ENCODE peak calls at places on chromosomes 6 and 20, in eight cellular contexts. One of them, this sample, is unnamed.

GRCh38 chr6:38776515-38776914 is 61.4 kb downstream of the DNAH8 start:
- DNase-seq in activated T-cell treated with anti-CD3 and anti-CD28 coated beads, Interleukin-2, amount 50 U/mL, for 1 hour: no peak
- DNase-seq in stimulated activated CD8-positive, alpha-beta memory T cell treated with anti-CD3 and anti-CD28 coated beads, Interleukin-7, amount 100 ng/mL, for 48 hours: no peak
- DNase-seq in NCI-H1105: no peak
- DNase-seq in AG08395: peak
- DNase-seq in stimulated activated naive B cell treated with anti-CD40 and anti-IgM and Interleukin-4, amounts not matched to agents 10 μg/mL and 1 μg/mL and 100 μg/mL, for 72 hours: no peak
- DNase-seq in T-cell: no peak
- DNase-seq in fibroblast of the aortic adventitia: peak
- DNase-seq in this sample: no peak

GRCh38 chr6:41092421-41093140 is 19.8 kb downstream of the NFYA start:
- DNase-seq in activated T-cell treated with anti-CD3 and anti-CD28 coated beads, Interleukin-2, amount 50 U/mL, for 1 hour: no peak
- DNase-seq in stimulated activated CD8-positive, alpha-beta memory T cell treated with anti-CD3 and anti-CD28 coated beads, Interleukin-7, amount 100 ng/mL, for 48 hours: no peak
- DNase-seq in NCI-H1105: no peak
- DNase-seq in AG08395: peak
- DNase-seq in stimulated activated naive B cell treated with anti-CD40 and anti-IgM and Interleukin-4, amounts not matched to agents 10 μg/mL and 1 μg/mL and 100 μg/mL, for 72 hours: no peak
- DNase-seq in T-cell: no peak
- DNase-seq in fibroblast of the aortic adventitia: peak
- DNase-seq in this sample: peak

GRCh38 chr20:22346716-22347115 is 237.7 kb downstream of the FOXA2 start:
- DNase-seq in activated T-cell treated with anti-CD3 and anti-CD28 coated beads, Interleukin-2, amount 50 U/mL, for 1 hour: no peak
- DNase-seq in stimulated activated CD8-positive, alpha-beta memory T cell treated with anti-CD3 and anti-CD28 coated beads, Interleukin-7, amount 100 ng/mL, for 48 hours: no peak
- DNase-seq in NCI-H1105: no peak
- DNase-seq in AG08395: no peak
- DNase-seq in stimulated activated naive B cell treated with anti-CD40 and anti-IgM and Interleukin-4, amounts not matched to agents 10 μg/mL and 1 μg/mL and 100 μg/mL, for 72 hours: no peak
- DNase-seq in T-cell: no peak
- DNase-seq in fibroblast of the aortic adventitia: no peak
- DNase-seq in this sample: no peak

GRCh38 chr6:17226269-17226668 is 54.9 kb upstream of the RBM24 start:
- DNase-seq in activated T-cell treated with anti-CD3 and anti-CD28 coated beads, Interleukin-2, amount 50 U/mL, for 1 hour: no peak
- DNase-seq in stimulated activated CD8-positive, alpha-beta memory T cell treated with anti-CD3 and anti-CD28 coated beads, Interleukin-7, amount 100 ng/mL, for 48 hours: no peak
- DNase-seq in NCI-H1105: no peak
- DNase-seq in AG08395: no peak
- DNase-seq in stimulated activated naive B cell treated with anti-CD40 and anti-IgM and Interleukin-4, amounts not matched to agents 10 μg/mL and 1 μg/mL and 100 μg/mL, for 72 hours: no peak
- DNase-seq in T-cell: no peak
- DNase-seq in fibroblast of the aortic adventitia: no peak
- DNase-seq in this sample: no peak

GRCh38 chr6:122400121-122400450 is 634 bp downstream of the HSF2 start:
- DNase-seq in activated T-cell treated with anti-CD3 and anti-CD28 coated beads, Interleukin-2, amount 50 U/mL, for 1 hour: no peak
- DNase-seq in stimulated activated CD8-positive, alpha-beta memory T cell treated with anti-CD3 and anti-CD28 coated beads, Interleukin-7, amount 100 ng/mL, for 48 hours: no peak
- DNase-seq in NCI-H1105: no peak
- DNase-seq in AG08395: peak
- DNase-seq in stimulated activated naive B cell treated with anti-CD40 and anti-IgM and Interleukin-4, amounts not matched to agents 10 μg/mL and 1 μg/mL and 100 μg/mL, for 72 hours: no peak
- DNase-seq in T-cell: peak
- DNase-seq in fibroblast of the aortic adventitia: peak
- DNase-seq in this sample: no peak

GRCh38 chr20:41170386-41171105 is 33.2 kb downstream of the PLCG1 start:
- DNase-seq in activated T-cell treated with anti-CD3 and anti-CD28 coated beads, Interleukin-2, amount 50 U/mL, for 1 hour: peak
- DNase-seq in stimulated activated CD8-positive, alpha-beta memory T cell treated with anti-CD3 and anti-CD28 coated beads, Interleukin-7, amount 100 ng/mL, for 48 hours: no peak
- DNase-seq in NCI-H1105: no peak
- DNase-seq in AG08395: no peak
- DNase-seq in stimulated activated naive B cell treated with anti-CD40 and anti-IgM and Interleukin-4, amounts not matched to agents 10 μg/mL and 1 μg/mL and 100 μg/mL, for 72 hours: no peak
- DNase-seq in T-cell: no peak
- DNase-seq in fibroblast of the aortic adventitia: no peak
- DNase-seq in this sample: no peak

GRCh38 chr6:34414999-34415858 is 10.6 kb downstream of the RPS10 start:
- DNase-seq in activated T-cell treated with anti-CD3 and anti-CD28 coated beads, Interleukin-2, amount 50 U/mL, for 1 hour: no peak
- DNase-seq in stimulated activated CD8-positive, alpha-beta memory T cell treated with anti-CD3 and anti-CD28 coated beads, Interleukin-7, amount 100 ng/mL, for 48 hours: no peak
- DNase-seq in NCI-H1105: peak
- DNase-seq in AG08395: peak
- DNase-seq in stimulated activated naive B cell treated with anti-CD40 and anti-IgM and Interleukin-4, amounts not matched to agents 10 μg/mL and 1 μg/mL and 100 μg/mL, for 72 hours: no peak
- DNase-seq in T-cell: peak
- DNase-seq in fibroblast of the aortic adventitia: peak
- DNase-seq in this sample: peak

GRCh38 chr6:108903796-108904195 is 55.6 kb downstream of the ARMC2 start:
- DNase-seq in activated T-cell treated with anti-CD3 and anti-CD28 coated beads, Interleukin-2, amount 50 U/mL, for 1 hour: no peak
- DNase-seq in stimulated activated CD8-positive, alpha-beta memory T cell treated with anti-CD3 and anti-CD28 coated beads, Interleukin-7, amount 100 ng/mL, for 48 hours: no peak
- DNase-seq in NCI-H1105: no peak
- DNase-seq in AG08395: no peak
- DNase-seq in stimulated activated naive B cell treated with anti-CD40 and anti-IgM and Interleukin-4, amounts not matched to agents 10 μg/mL and 1 μg/mL and 100 μg/mL, for 72 hours: no peak
- DNase-seq in T-cell: no peak
- DNase-seq in fibroblast of the aortic adventitia: no peak
- DNase-seq in this sample: no peak

GRCh38 chr20:7765221-7765620 is 175.0 kb downstream of the HAO1 start:
- DNase-seq in activated T-cell treated with anti-CD3 and anti-CD28 coated beads, Interleukin-2, amount 50 U/mL, for 1 hour: no peak
- DNase-seq in stimulated activated CD8-positive, alpha-beta memory T cell treated with anti-CD3 and anti-CD28 coated beads, Interleukin-7, amount 100 ng/mL, for 48 hours: no peak
- DNase-seq in NCI-H1105: no peak
- DNase-seq in AG08395: no peak
- DNase-seq in stimulated activated naive B cell treated with anti-CD40 and anti-IgM and Interleukin-4, amounts not matched to agents 10 μg/mL and 1 μg/mL and 100 μg/mL, for 72 hours: no peak
- DNase-seq in T-cell: no peak
- DNase-seq in fibroblast of the aortic adventitia: no peak
- DNase-seq in this sample: no peak

GRCh38 chr6:12136905-12137304 is 124.8 kb downstream of the HIVEP1 start:
- DNase-seq in activated T-cell treated with anti-CD3 and anti-CD28 coated beads, Interleukin-2, amount 50 U/mL, for 1 hour: no peak
- DNase-seq in stimulated activated CD8-positive, alpha-beta memory T cell treated with anti-CD3 and anti-CD28 coated beads, Interleukin-7, amount 100 ng/mL, for 48 hours: no peak
- DNase-seq in NCI-H1105: no peak
- DNase-seq in AG08395: no peak
- DNase-seq in stimulated activated naive B cell treated with anti-CD40 and anti-IgM and Interleukin-4, amounts not matched to agents 10 μg/mL and 1 μg/mL and 100 μg/mL, for 72 hours: no peak
- DNase-seq in T-cell: no peak
- DNase-seq in fibroblast of the aortic adventitia: peak
- DNase-seq in this sample: no peak

GRCh38 chr20:50538276-50538675 is 28.1 kb downstream of the PTPN1 start:
- DNase-seq in activated T-cell treated with anti-CD3 and anti-CD28 coated beads, Interleukin-2, amount 50 U/mL, for 1 hour: no peak
- DNase-seq in stimulated activated CD8-positive, alpha-beta memory T cell treated with anti-CD3 and anti-CD28 coated beads, Interleukin-7, amount 100 ng/mL, for 48 hours: no peak
- DNase-seq in NCI-H1105: no peak
- DNase-seq in AG08395: no peak
- DNase-seq in stimulated activated naive B cell treated with anti-CD40 and anti-IgM and Interleukin-4, amounts not matched to agents 10 μg/mL and 1 μg/mL and 100 μg/mL, for 72 hours: no peak
- DNase-seq in T-cell: no peak
- DNase-seq in fibroblast of the aortic adventitia: no peak
- DNase-seq in this sample: no peak

GRCh38 chr6:159807150-159807859 is 7.2 kb downstream of the PNLDC1 start:
- DNase-seq in activated T-cell treated with anti-CD3 and anti-CD28 coated beads, Interleukin-2, amount 50 U/mL, for 1 hour: no peak
- DNase-seq in stimulated activated CD8-positive, alpha-beta memory T cell treated with anti-CD3 and anti-CD28 coated beads, Interleukin-7, amount 100 ng/mL, for 48 hours: no peak
- DNase-seq in NCI-H1105: no peak
- DNase-seq in AG08395: no peak
- DNase-seq in stimulated activated naive B cell treated with anti-CD40 and anti-IgM and Interleukin-4, amounts not matched to agents 10 μg/mL and 1 μg/mL and 100 μg/mL, for 72 hours: no peak
- DNase-seq in T-cell: no peak
- DNase-seq in fibroblast of the aortic adventitia: peak
- DNase-seq in this sample: no peak

GRCh38 chr6:112286010-112286409 is 31.6 kb upstream of the LAMA4 start:
- DNase-seq in activated T-cell treated with anti-CD3 and anti-CD28 coated beads, Interleukin-2, amount 50 U/mL, for 1 hour: peak
- DNase-seq in stimulated activated CD8-positive, alpha-beta memory T cell treated with anti-CD3 and anti-CD28 coated beads, Interleukin-7, amount 100 ng/mL, for 48 hours: peak
- DNase-seq in NCI-H1105: no peak
- DNase-seq in AG08395: no peak
- DNase-seq in stimulated activated naive B cell treated with anti-CD40 and anti-IgM and Interleukin-4, amounts not matched to agents 10 μg/mL and 1 μg/mL and 100 μg/mL, for 72 hours: peak
- DNase-seq in T-cell: peak
- DNase-seq in fibroblast of the aortic adventitia: no peak
- DNase-seq in this sample: peak

GRCh38 chr6:12279322-12280098 is 10.7 kb upstream of the EDN1 start:
- DNase-seq in activated T-cell treated with anti-CD3 and anti-CD28 coated beads, Interleukin-2, amount 50 U/mL, for 1 hour: no peak
- DNase-seq in stimulated activated CD8-positive, alpha-beta memory T cell treated with anti-CD3 and anti-CD28 coated beads, Interleukin-7, amount 100 ng/mL, for 48 hours: no peak
- DNase-seq in NCI-H1105: no peak
- DNase-seq in AG08395: peak
- DNase-seq in stimulated activated naive B cell treated with anti-CD40 and anti-IgM and Interleukin-4, amounts not matched to agents 10 μg/mL and 1 μg/mL and 100 μg/mL, for 72 hours: no peak
- DNase-seq in T-cell: no peak
- DNase-seq in fibroblast of the aortic adventitia: no peak
- DNase-seq in this sample: no peak

GRCh38 chr20:25196701-25197120 is 1.2 kb downstream of the ENTPD6 start:
- DNase-seq in activated T-cell treated with anti-CD3 and anti-CD28 coated beads, Interleukin-2, amount 50 U/mL, for 1 hour: no peak
- DNase-seq in stimulated activated CD8-positive, alpha-beta memory T cell treated with anti-CD3 and anti-CD28 coated beads, Interleukin-7, amount 100 ng/mL, for 48 hours: no peak
- DNase-seq in NCI-H1105: peak
- DNase-seq in AG08395: no peak
- DNase-seq in stimulated activated naive B cell treated with anti-CD40 and anti-IgM and Interleukin-4, amounts not matched to agents 10 μg/mL and 1 μg/mL and 100 μg/mL, for 72 hours: no peak
- DNase-seq in T-cell: no peak
- DNase-seq in fibroblast of the aortic adventitia: no peak
- DNase-seq in this sample: no peak

GRCh38 chr6:168428052-168428829 is 12.7 kb upstream of the SMOC2 start:
- DNase-seq in activated T-cell treated with anti-CD3 and anti-CD28 coated beads, Interleukin-2, amount 50 U/mL, for 1 hour: no peak
- DNase-seq in stimulated activated CD8-positive, alpha-beta memory T cell treated with anti-CD3 and anti-CD28 coated beads, Interleukin-7, amount 100 ng/mL, for 48 hours: no peak
- DNase-seq in NCI-H1105: no peak
- DNase-seq in AG08395: no peak
- DNase-seq in stimulated activated naive B cell treated with anti-CD40 and anti-IgM and Interleukin-4, amounts not matched to agents 10 μg/mL and 1 μg/mL and 100 μg/mL, for 72 hours: no peak
- DNase-seq in T-cell: no peak
- DNase-seq in fibroblast of the aortic adventitia: no peak
- DNase-seq in this sample: no peak

GRCh38 chr6:10322991-10323390 is 91.9 kb downstream of the TFAP2A start:
- DNase-seq in activated T-cell treated with anti-CD3 and anti-CD28 coated beads, Interleukin-2, amount 50 U/mL, for 1 hour: no peak
- DNase-seq in stimulated activated CD8-positive, alpha-beta memory T cell treated with anti-CD3 and anti-CD28 coated beads, Interleukin-7, amount 100 ng/mL, for 48 hours: no peak
- DNase-seq in NCI-H1105: no peak
- DNase-seq in AG08395: no peak
- DNase-seq in stimulated activated naive B cell treated with anti-CD40 and anti-IgM and Interleukin-4, amounts not matched to agents 10 μg/mL and 1 μg/mL and 100 μg/mL, for 72 hours: no peak
- DNase-seq in T-cell: no peak
- DNase-seq in fibroblast of the aortic adventitia: no peak
- DNase-seq in this sample: no peak

GRCh38 chr20:3658708-3659491 is 4.3 kb downstream of the GFRA4 start:
- DNase-seq in activated T-cell treated with anti-CD3 and anti-CD28 coated beads, Interleukin-2, amount 50 U/mL, for 1 hour: no peak
- DNase-seq in stimulated activated CD8-positive, alpha-beta memory T cell treated with anti-CD3 and anti-CD28 coated beads, Interleukin-7, amount 100 ng/mL, for 48 hours: no peak
- DNase-seq in NCI-H1105: no peak
- DNase-seq in AG08395: no peak
- DNase-seq in stimulated activated naive B cell treated with anti-CD40 and anti-IgM and Interleukin-4, amounts not matched to agents 10 μg/mL and 1 μg/mL and 100 μg/mL, for 72 hours: peak
- DNase-seq in T-cell: no peak
- DNase-seq in fibroblast of the aortic adventitia: no peak
- DNase-seq in this sample: no peak

GRCh38 chr6:142009647-142010046 is 123.1 kb upstream of the GJE1 start:
- DNase-seq in activated T-cell treated with anti-CD3 and anti-CD28 coated beads, Interleukin-2, amount 50 U/mL, for 1 hour: no peak
- DNase-seq in stimulated activated CD8-positive, alpha-beta memory T cell treated with anti-CD3 and anti-CD28 coated beads, Interleukin-7, amount 100 ng/mL, for 48 hours: no peak
- DNase-seq in NCI-H1105: no peak
- DNase-seq in AG08395: no peak
- DNase-seq in stimulated activated naive B cell treated with anti-CD40 and anti-IgM and Interleukin-4, amounts not matched to agents 10 μg/mL and 1 μg/mL and 100 μg/mL, for 72 hours: no peak
- DNase-seq in T-cell: no peak
- DNase-seq in fibroblast of the aortic adventitia: peak
- DNase-seq in this sample: no peak

GRCh38 chr6:36029464-36029863 is 1.9 kb downstream of the MAPK14 start:
- DNase-seq in activated T-cell treated with anti-CD3 and anti-CD28 coated beads, Interleukin-2, amount 50 U/mL, for 1 hour: no peak
- DNase-seq in stimulated activated CD8-positive, alpha-beta memory T cell treated with anti-CD3 and anti-CD28 coated beads, Interleukin-7, amount 100 ng/mL, for 48 hours: no peak
- DNase-seq in NCI-H1105: no peak
- DNase-seq in AG08395: peak
- DNase-seq in stimulated activated naive B cell treated with anti-CD40 and anti-IgM and Interleukin-4, amounts not matched to agents 10 μg/mL and 1 μg/mL and 100 μg/mL, for 72 hours: no peak
- DNase-seq in T-cell: no peak
- DNase-seq in fibroblast of the aortic adventitia: peak
- DNase-seq in this sample: peak

GRCh38 chr20:16290358-16290757 is 282.9 kb downstream of the KIF16B start:
- DNase-seq in activated T-cell treated with anti-CD3 and anti-CD28 coated beads, Interleukin-2, amount 50 U/mL, for 1 hour: no peak
- DNase-seq in stimulated activated CD8-positive, alpha-beta memory T cell treated with anti-CD3 and anti-CD28 coated beads, Interleukin-7, amount 100 ng/mL, for 48 hours: no peak
- DNase-seq in NCI-H1105: no peak
- DNase-seq in AG08395: no peak
- DNase-seq in stimulated activated naive B cell treated with anti-CD40 and anti-IgM and Interleukin-4, amounts not matched to agents 10 μg/mL and 1 μg/mL and 100 μg/mL, for 72 hours: no peak
- DNase-seq in T-cell: no peak
- DNase-seq in fibroblast of the aortic adventitia: no peak
- DNase-seq in this sample: no peak

GRCh38 chr20:17617868-17618672 is 48.2 kb downstream of the DSTN start:
- DNase-seq in activated T-cell treated with anti-CD3 and anti-CD28 coated beads, Interleukin-2, amount 50 U/mL, for 1 hour: peak
- DNase-seq in stimulated activated CD8-positive, alpha-beta memory T cell treated with anti-CD3 and anti-CD28 coated beads, Interleukin-7, amount 100 ng/mL, for 48 hours: no peak
- DNase-seq in NCI-H1105: peak
- DNase-seq in AG08395: no peak
- DNase-seq in stimulated activated naive B cell treated with anti-CD40 and anti-IgM and Interleukin-4, amounts not matched to agents 10 μg/mL and 1 μg/mL and 100 μg/mL, for 72 hours: no peak
- DNase-seq in T-cell: no peak
- DNase-seq in fibroblast of the aortic adventitia: no peak
- DNase-seq in this sample: no peak

GRCh38 chr6:56004421-56004820 is 129.0 kb upstream of the BMP5 start:
- DNase-seq in activated T-cell treated with anti-CD3 and anti-CD28 coated beads, Interleukin-2, amount 50 U/mL, for 1 hour: no peak
- DNase-seq in stimulated activated CD8-positive, alpha-beta memory T cell treated with anti-CD3 and anti-CD28 coated beads, Interleukin-7, amount 100 ng/mL, for 48 hours: no peak
- DNase-seq in NCI-H1105: no peak
- DNase-seq in AG08395: peak
- DNase-seq in stimulated activated naive B cell treated with anti-CD40 and anti-IgM and Interleukin-4, amounts not matched to agents 10 μg/mL and 1 μg/mL and 100 μg/mL, for 72 hours: no peak
- DNase-seq in T-cell: no peak
- DNase-seq in fibroblast of the aortic adventitia: no peak
- DNase-seq in this sample: no peak

GRCh38 chr6:96520039-96520850 is 1.4 kb upstream of the UFL1 start:
- DNase-seq in activated T-cell treated with anti-CD3 and anti-CD28 coated beads, Interleukin-2, amount 50 U/mL, for 1 hour: no peak
- DNase-seq in stimulated activated CD8-positive, alpha-beta memory T cell treated with anti-CD3 and anti-CD28 coated beads, Interleukin-7, amount 100 ng/mL, for 48 hours: no peak
- DNase-seq in NCI-H1105: no peak
- DNase-seq in AG08395: no peak
- DNase-seq in stimulated activated naive B cell treated with anti-CD40 and anti-IgM and Interleukin-4, amounts not matched to agents 10 μg/mL and 1 μg/mL and 100 μg/mL, for 72 hours: no peak
- DNase-seq in T-cell: no peak
- DNase-seq in fibroblast of the aortic adventitia: peak
- DNase-seq in this sample: no peak

GRCh38 chr20:51600016-51600420 is 57.5 kb upstream of the NFATC2 start:
- DNase-seq in activated T-cell treated with anti-CD3 and anti-CD28 coated beads, Interleukin-2, amount 50 U/mL, for 1 hour: no peak
- DNase-seq in stimulated activated CD8-positive, alpha-beta memory T cell treated with anti-CD3 and anti-CD28 coated beads, Interleukin-7, amount 100 ng/mL, for 48 hours: no peak
- DNase-seq in NCI-H1105: no peak
- DNase-seq in AG08395: no peak
- DNase-seq in stimulated activated naive B cell treated with anti-CD40 and anti-IgM and Interleukin-4, amounts not matched to agents 10 μg/mL and 1 μg/mL and 100 μg/mL, for 72 hours: no peak
- DNase-seq in T-cell: no peak
- DNase-seq in fibroblast of the aortic adventitia: no peak
- DNase-seq in this sample: no peak

GRCh38 chr20:845967-846893 is 12.7 kb downstream of the FAM110A start:
- DNase-seq in activated T-cell treated with anti-CD3 and anti-CD28 coated beads, Interleukin-2, amount 50 U/mL, for 1 hour: no peak
- DNase-seq in stimulated activated CD8-positive, alpha-beta memory T cell treated with anti-CD3 and anti-CD28 coated beads, Interleukin-7, amount 100 ng/mL, for 48 hours: no peak
- DNase-seq in NCI-H1105: no peak
- DNase-seq in AG08395: no peak
- DNase-seq in stimulated activated naive B cell treated with anti-CD40 and anti-IgM and Interleukin-4, amounts not matched to agents 10 μg/mL and 1 μg/mL and 100 μg/mL, for 72 hours: no peak
- DNase-seq in T-cell: no peak
- DNase-seq in fibroblast of the aortic adventitia: no peak
- DNase-seq in this sample: peak

GRCh38 chr20:57705103-57705899 is 4.5 kb downstream of the PMEPA1 start:
- DNase-seq in activated T-cell treated with anti-CD3 and anti-CD28 coated beads, Interleukin-2, amount 50 U/mL, for 1 hour: no peak
- DNase-seq in stimulated activated CD8-positive, alpha-beta memory T cell treated with anti-CD3 and anti-CD28 coated beads, Interleukin-7, amount 100 ng/mL, for 48 hours: no peak
- DNase-seq in NCI-H1105: no peak
- DNase-seq in AG08395: no peak
- DNase-seq in stimulated activated naive B cell treated with anti-CD40 and anti-IgM and Interleukin-4, amounts not matched to agents 10 μg/mL and 1 μg/mL and 100 μg/mL, for 72 hours: no peak
- DNase-seq in T-cell: no peak
- DNase-seq in fibroblast of the aortic adventitia: no peak
- DNase-seq in this sample: no peak

GRCh38 chr6:89956182-89956581 is 61.9 kb downstream of the GJA10 start:
- DNase-seq in activated T-cell treated with anti-CD3 and anti-CD28 coated beads, Interleukin-2, amount 50 U/mL, for 1 hour: no peak
- DNase-seq in stimulated activated CD8-positive, alpha-beta memory T cell treated with anti-CD3 and anti-CD28 coated beads, Interleukin-7, amount 100 ng/mL, for 48 hours: peak
- DNase-seq in NCI-H1105: no peak
- DNase-seq in AG08395: no peak
- DNase-seq in stimulated activated naive B cell treated with anti-CD40 and anti-IgM and Interleukin-4, amounts not matched to agents 10 μg/mL and 1 μg/mL and 100 μg/mL, for 72 hours: no peak
- DNase-seq in T-cell: no peak
- DNase-seq in fibroblast of the aortic adventitia: no peak
- DNase-seq in this sample: no peak